ENCODE peak calls at places on chromosomes 1 and 21, in eight cellular contexts. R, Y, N, M, P, Z, D and U are unnamed samples.

GRCh38 chr1:172742599-172743500 is 83.9 kb downstream of the FASLG start:
- DNase-seq in P (no peak), R (no peak), N (no peak), Y (no peak), D (no peak), Z (no peak), M (peak; percentile 24), U (peak; percentile 28)

GRCh38 chr1:153627797-153628626 is at the start of gene S100A1:
- DNase-seq in N (no peak), D (no peak), Z (no peak), R (peak; percentile 90), M (no peak), P (no peak), Y (no peak), U (no peak)

GRCh38 chr1:17136936-17137335 is 17.7 kb upstream of the PADI2 start:
- DNase-seq in P (no peak), Y (no peak), D (no peak), R (no peak), Z (no peak), M (peak; percentile 58), N (no peak), U (no peak)

GRCh38 chr1:57831624-57832023 is 407.8 kb upstream of the DAB1 start:
- DNase-seq in Z (no peak), R (no peak), D (peak; percentile 21), Y (no peak), P (no peak), N (no peak), M (no peak), U (no peak)

GRCh38 chr1:20429296-20429695 is 56.7 kb downstream of the CAMK2N1 start:
- DNase-seq in M (no peak), D (no peak), Y (no peak), P (no peak), N (no peak), Z (no peak), R (no peak), U (no peak)

GRCh38 chr1:214367841-214368240 is 86.9 kb downstream of the SMYD2 start:
- DNase-seq in D (no peak), R (no peak), Z (no peak), N (no peak), P (no peak), Y (no peak), M (no peak), U (no peak)

GRCh38 chr1:154784924-154785531 is 85.1 kb downstream of the KCNN3 start:
- DNase-seq in Z (no peak), M (no peak), R (no peak), D (no peak), Y (peak; percentile 26), N (no peak), P (no peak), U (no peak)

GRCh38 chr1:63779338-63779819 is 5.6 kb downstream of the ROR1 start:
- DNase-seq in Z (no peak), P (no peak), Y (no peak), M (no peak), N (no peak), R (no peak), D (no peak), U (no peak)

GRCh38 chr1:77370588-77371306 is 88.9 kb downstream of the AK5 start:
- DNase-seq in Z (no peak), M (peak; percentile 46), N (no peak), D (peak; percentile 58), P (no peak), R (no peak), Y (no peak), U (no peak)

GRCh38 chr1:165172666-165173065 is 183.8 kb downstream of the LMX1A start:
- DNase-seq in Y (no peak), Z (no peak), R (no peak), M (no peak), N (no peak), D (no peak), P (no peak), U (no peak)

GRCh38 chr1:111988743-111989453 is 570 bp downstream of the KCND3 start:
- DNase-seq in P (no peak), D (no peak), M (no peak), R (no peak), Z (no peak), Y (no peak), N (no peak), U (no peak)

GRCh38 chr1:101388904-101389546 is 152.2 kb downstream of the S1PR1 start:
- DNase-seq in R (no peak), M (peak; percentile 2), Z (no peak), D (no peak), N (no peak), P (no peak), Y (no peak), U (no peak)

GRCh38 chr1:93749894-93750301 is 68.3 kb upstream of the BCAR3 start:
- DNase-seq in Z (no peak), N (no peak), Y (no peak), D (no peak), R (no peak), M (peak; percentile 40), P (no peak), U (no peak)

GRCh38 chr1:230827081-230827681 is 41.1 kb downstream of the C1orf198 start:
- DNase-seq in R (peak; percentile 89), Z (no peak), P (no peak), Y (no peak), N (peak; percentile 61), D (no peak), M (no peak), U (no peak)

GRCh38 chr1:204154525-204155255 is 2.8 kb upstream of the ETNK2 start:
- DNase-seq in Y (no peak), D (no peak), N (no peak), R (no peak), Z (no peak), M (no peak), P (no peak), U (no peak)

GRCh38 chr1:156707486-156708244 is 2.3 kb upstream of the CRABP2 start:
- DNase-seq in D (no peak), R (no peak), P (no peak), Z (no peak), M (no peak), N (no peak), Y (no peak), U (no peak)

GRCh38 chr1:219322766-219323165 is 149.1 kb downstream of the LYPLAL1 start:
- DNase-seq in R (no peak), D (no peak), P (no peak), M (no peak), Y (no peak), Z (no peak), N (no peak), U (no peak)

GRCh38 chr1:107689733-107690132 is 275.2 kb downstream of the VAV3 start:
- DNase-seq in Z (no peak), P (no peak), D (no peak), M (no peak), R (no peak), Y (no peak), N (no peak), U (no peak)

GRCh38 chr1:19341201-19342076 is 29.3 kb downstream of the SLC66A1 start:
- DNase-seq in P (peak; percentile 41), Y (peak; percentile 78), M (peak; percentile 60), Z (peak; percentile 69), D (peak; percentile 62), N (peak; percentile 63), R (peak; percentile 41), U (peak; percentile 35)

GRCh38 chr1:156295391-156295947 is at the start of gene GLMP:
- DNase-seq in D (no peak), Y (peak; percentile 30), M (peak; percentile 31), N (peak; percentile 49), P (no peak), Z (peak; percentile 36), R (peak; percentile 69), U (no peak)

GRCh38 chr21:38669186-38669585 is 136.5 kb upstream of the ETS2 start:
- DNase-seq in N (no peak), M (peak; percentile 31), Z (no peak), R (no peak), Y (no peak), P (peak; percentile 16), D (no peak), U (peak; percentile 8)

GRCh38 chr1:28926629-28927441 is 12.5 kb downstream of the EPB41 start:
- DNase-seq in M (peak; percentile 92), R (peak; percentile 42), Z (peak; percentile 8), D (no peak), Y (no peak), P (peak; percentile 39), N (no peak), U (peak; percentile 74)

GRCh38 chr21:42112857-42113256 is 41.7 kb downstream of the UMODL1 start:
- DNase-seq in N (no peak), Y (no peak), P (peak; percentile 66), M (no peak), D (no peak), R (no peak), Z (no peak), U (peak; percentile 6)

GRCh38 chr21:29148535-29148934 is 18.1 kb downstream of the MAP3K7CL start:
- DNase-seq in D (no peak), Z (no peak), Y (no peak), M (peak; percentile 88), N (no peak), R (no peak), P (no peak), U (peak; percentile 66)

GRCh38 chr1:80987106-80987505 is 813.6 kb upstream of the ADGRL2 start:
- DNase-seq in M (no peak), P (no peak), D (no peak), Y (no peak), N (no peak), R (no peak), Z (no peak), U (no peak)

GRCh38 chr1:150080784-150081183 is 13.2 kb downstream of the VPS45 start:
- DNase-seq in M (no peak), D (no peak), P (no peak), Y (no peak), N (no peak), R (no peak), Z (no peak), U (no peak)

GRCh38 chr1:230548357-230548756 is 93.9 kb upstream of the COG2 start:
- DNase-seq in R (no peak), N (no peak), Z (no peak), Y (no peak), D (no peak), P (peak; percentile 51), M (peak; percentile 4), U (no peak)

GRCh38 chr1:201795066-201795465 is 33.9 kb upstream of the IPO9 start:
- DNase-seq in P (peak; percentile 10), Z (no peak), D (no peak), R (no peak), M (peak; percentile 10), Y (no peak), N (no peak), U (peak; percentile 19)

GRCh38 chr1:150922519-150922975 is 3.6 kb upstream of the SETDB1 start:
- DNase-seq in R (peak; percentile 35), Z (peak; percentile 57), N (peak; percentile 53), D (peak; percentile 39), Y (peak; percentile 65), M (peak; percentile 64), P (peak; percentile 73), U (peak; percentile 73)

GRCh38 chr1:206911064-206911663 is 10.6 kb downstream of the FCMR start:
- DNase-seq in D (no peak), N (no peak), P (peak; percentile 39), R (peak; percentile 17), Y (no peak), Z (no peak), M (peak; percentile 32), U (peak; percentile 46)